ENCODE peak calls at places on chromosomes 11 and 22, in nine cellular contexts. One of them, this sample, is unnamed.

GRCh38 chr11:59145534-59145933 is 2.9 kb downstream of the FAM111A start:
- DNase-seq in fibroblast of the aortic adventitia: peak
- DNase-seq in heart right ventricle: no peak
- DNase-seq in BJ: no peak
- DNase-seq in upper lobe of right lung: no peak
- DNase-seq in HCT116: no peak
- DNase-seq in mucosa of descending colon: no peak
- DNase-seq in GM12878: no peak
- DNase-seq in mammary epithelial cell: peak
- DNase-seq in this sample: peak

GRCh38 chr11:112697779-112698178 is 263.4 kb upstream of the NCAM1 start:
- DNase-seq in fibroblast of the aortic adventitia: no peak
- DNase-seq in heart right ventricle: no peak
- DNase-seq in BJ: no peak
- DNase-seq in upper lobe of right lung: no peak
- DNase-seq in HCT116: no peak
- DNase-seq in mucosa of descending colon: no peak
- DNase-seq in GM12878: no peak
- DNase-seq in mammary epithelial cell: no peak
- DNase-seq in this sample: no peak

GRCh38 chr22:45742866-45743450 is 71.3 kb downstream of the ATXN10 start:
- DNase-seq in fibroblast of the aortic adventitia: peak
- DNase-seq in heart right ventricle: no peak
- DNase-seq in BJ: peak
- DNase-seq in upper lobe of right lung: peak
- DNase-seq in HCT116: no peak
- DNase-seq in mucosa of descending colon: no peak
- DNase-seq in GM12878: no peak
- DNase-seq in mammary epithelial cell: peak
- DNase-seq in this sample: peak

GRCh38 chr11:102990145-102990544 is 34.6 kb upstream of the MMP13 start:
- DNase-seq in fibroblast of the aortic adventitia: no peak
- DNase-seq in heart right ventricle: no peak
- DNase-seq in BJ: no peak
- DNase-seq in upper lobe of right lung: no peak
- DNase-seq in HCT116: no peak
- DNase-seq in mucosa of descending colon: no peak
- DNase-seq in GM12878: no peak
- DNase-seq in mammary epithelial cell: no peak
- DNase-seq in this sample: no peak

GRCh38 chr22:33793464-33793863 is 126.8 kb downstream of the LARGE1 start:
- DNase-seq in fibroblast of the aortic adventitia: no peak
- DNase-seq in heart right ventricle: no peak
- DNase-seq in BJ: no peak
- DNase-seq in upper lobe of right lung: no peak
- DNase-seq in HCT116: no peak
- DNase-seq in mucosa of descending colon: no peak
- DNase-seq in GM12878: no peak
- DNase-seq in mammary epithelial cell: no peak
- DNase-seq in this sample: no peak

GRCh38 chr22:48438791-48439559 is 1388.7 kb downstream of the BRD1 start:
- DNase-seq in fibroblast of the aortic adventitia: no peak
- DNase-seq in heart right ventricle: no peak
- DNase-seq in BJ: no peak
- DNase-seq in upper lobe of right lung: no peak
- DNase-seq in HCT116: no peak
- DNase-seq in mucosa of descending colon: no peak
- DNase-seq in GM12878: no peak
- DNase-seq in mammary epithelial cell: no peak
- DNase-seq in this sample: no peak

GRCh38 chr11:120326228-120326627 is 1.1 kb downstream of the TLCD5 start:
- DNase-seq in fibroblast of the aortic adventitia: peak
- DNase-seq in heart right ventricle: no peak
- DNase-seq in BJ: no peak
- DNase-seq in upper lobe of right lung: no peak
- DNase-seq in HCT116: no peak
- DNase-seq in mucosa of descending colon: no peak
- DNase-seq in GM12878: no peak
- DNase-seq in mammary epithelial cell: no peak
- DNase-seq in this sample: peak

GRCh38 chr11:2411446-2412305 is 11.1 kb downstream of the TSSC4 start:
- DNase-seq in fibroblast of the aortic adventitia: no peak
- DNase-seq in heart right ventricle: no peak
- DNase-seq in BJ: no peak
- DNase-seq in upper lobe of right lung: no peak
- DNase-seq in HCT116: no peak
- DNase-seq in mucosa of descending colon: no peak
- DNase-seq in GM12878: no peak
- DNase-seq in mammary epithelial cell: no peak
- DNase-seq in this sample: no peak

GRCh38 chr11:73659961-73660360 is 13.6 kb downstream of the PLEKHB1 start:
- DNase-seq in fibroblast of the aortic adventitia: no peak
- DNase-seq in heart right ventricle: no peak
- DNase-seq in BJ: no peak
- DNase-seq in upper lobe of right lung: no peak
- DNase-seq in HCT116: no peak
- DNase-seq in mucosa of descending colon: no peak
- DNase-seq in GM12878: no peak
- DNase-seq in mammary epithelial cell: no peak
- DNase-seq in this sample: no peak

GRCh38 chr11:73661035-73661628 is 14.8 kb downstream of the PLEKHB1 start:
- DNase-seq in fibroblast of the aortic adventitia: peak
- DNase-seq in heart right ventricle: peak
- DNase-seq in BJ: peak
- DNase-seq in upper lobe of right lung: peak
- DNase-seq in HCT116: peak
- DNase-seq in mucosa of descending colon: peak
- DNase-seq in GM12878: peak
- DNase-seq in mammary epithelial cell: peak
- DNase-seq in this sample: peak

GRCh38 chr11:73662445-73663157 is 16.2 kb downstream of the PLEKHB1 start:
- DNase-seq in fibroblast of the aortic adventitia: peak
- DNase-seq in heart right ventricle: no peak
- DNase-seq in BJ: no peak
- DNase-seq in upper lobe of right lung: peak
- DNase-seq in HCT116: no peak
- DNase-seq in mucosa of descending colon: no peak
- DNase-seq in GM12878: no peak
- DNase-seq in mammary epithelial cell: no peak
- DNase-seq in this sample: no peak

GRCh38 chr11:73663604-73664495 is 17.5 kb downstream of the PLEKHB1 start:
- DNase-seq in fibroblast of the aortic adventitia: no peak
- DNase-seq in heart right ventricle: no peak
- DNase-seq in BJ: no peak
- DNase-seq in upper lobe of right lung: peak
- DNase-seq in HCT116: no peak
- DNase-seq in mucosa of descending colon: no peak
- DNase-seq in GM12878: no peak
- DNase-seq in mammary epithelial cell: no peak
- DNase-seq in this sample: no peak

DNA sequence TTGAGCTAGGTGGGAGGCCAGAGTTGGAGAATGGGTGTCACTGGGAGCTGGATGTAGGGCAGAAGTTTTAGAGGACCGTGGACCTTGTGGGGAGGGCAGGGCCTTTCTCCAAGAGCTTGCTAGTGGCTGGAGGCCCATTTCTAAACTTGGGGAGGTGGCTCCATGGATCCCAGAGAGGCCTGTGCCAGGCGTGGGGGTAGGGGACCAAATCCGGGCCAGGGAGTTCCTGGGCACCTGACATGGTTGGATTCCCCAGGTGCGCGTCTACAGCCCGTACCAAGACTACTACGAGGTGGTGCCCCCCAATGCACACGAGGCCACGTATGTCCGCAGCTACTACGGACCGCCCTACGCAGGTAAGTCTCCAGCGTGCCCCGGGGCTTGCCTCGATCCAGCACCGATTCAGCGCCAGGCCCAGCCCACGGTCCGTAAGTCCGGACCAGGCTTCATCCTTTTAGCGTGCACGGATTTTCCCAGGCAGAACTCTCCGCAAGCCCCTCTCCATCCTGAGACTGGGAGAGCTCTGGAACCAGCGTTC is 14.2 kb downstream of the PLEKHB1 start:
- DNase-seq in fibroblast of the aortic adventitia: no peak
- DNase-seq in heart right ventricle: no peak
- DNase-seq in BJ: no peak
- DNase-seq in upper lobe of right lung: no peak
- DNase-seq in HCT116: no peak
- DNase-seq in mucosa of descending colon: no peak
- DNase-seq in GM12878: no peak
- DNase-seq in mammary epithelial cell: no peak
- DNase-seq in this sample: no peak
- H3K4me3 ChIP-seq in fibroblast of the aortic adventitia: peak
- H3K4me3 ChIP-seq in heart right ventricle: peak
- H3K4me3 ChIP-seq in BJ: peak
- H3K4me3 ChIP-seq in upper lobe of right lung: peak
- H3K4me3 ChIP-seq in HCT116: no peak
- H3K4me3 ChIP-seq in mucosa of descending colon: no peak
- H3K4me3 ChIP-seq in GM12878: no peak
- H3K4me3 ChIP-seq in mammary epithelial cell: peak
- H3K4me3 ChIP-seq in this sample: peak

GRCh38 chr22:36951746-36952145 is 38.3 kb downstream of the CSF2RB start:
- DNase-seq in fibroblast of the aortic adventitia: no peak
- DNase-seq in heart right ventricle: no peak
- DNase-seq in BJ: no peak
- DNase-seq in upper lobe of right lung: no peak
- DNase-seq in HCT116: no peak
- DNase-seq in mucosa of descending colon: no peak
- DNase-seq in GM12878: no peak
- DNase-seq in mammary epithelial cell: no peak
- DNase-seq in this sample: no peak

GRCh38 chr22:36950797-36951590 is 37.6 kb downstream of the CSF2RB start:
- DNase-seq in fibroblast of the aortic adventitia: no peak
- DNase-seq in heart right ventricle: no peak
- DNase-seq in BJ: no peak
- DNase-seq in upper lobe of right lung: no peak
- DNase-seq in HCT116: no peak
- DNase-seq in mucosa of descending colon: no peak
- DNase-seq in GM12878: no peak
- DNase-seq in mammary epithelial cell: no peak
- DNase-seq in this sample: no peak

GRCh38 chr22:36948273-36949055 is 35.0 kb downstream of the CSF2RB start:
- DNase-seq in fibroblast of the aortic adventitia: peak
- DNase-seq in heart right ventricle: no peak
- DNase-seq in BJ: no peak
- DNase-seq in upper lobe of right lung: no peak
- DNase-seq in HCT116: no peak
- DNase-seq in mucosa of descending colon: no peak
- DNase-seq in GM12878: no peak
- DNase-seq in mammary epithelial cell: no peak
- DNase-seq in this sample: peak

GRCh38 chr22:36942561-36942960 is 29.1 kb downstream of the CSF2RB start:
- DNase-seq in fibroblast of the aortic adventitia: no peak
- DNase-seq in heart right ventricle: no peak
- DNase-seq in BJ: no peak
- DNase-seq in upper lobe of right lung: no peak
- DNase-seq in HCT116: no peak
- DNase-seq in mucosa of descending colon: no peak
- DNase-seq in GM12878: no peak
- DNase-seq in mammary epithelial cell: no peak
- DNase-seq in this sample: no peak

DNA sequence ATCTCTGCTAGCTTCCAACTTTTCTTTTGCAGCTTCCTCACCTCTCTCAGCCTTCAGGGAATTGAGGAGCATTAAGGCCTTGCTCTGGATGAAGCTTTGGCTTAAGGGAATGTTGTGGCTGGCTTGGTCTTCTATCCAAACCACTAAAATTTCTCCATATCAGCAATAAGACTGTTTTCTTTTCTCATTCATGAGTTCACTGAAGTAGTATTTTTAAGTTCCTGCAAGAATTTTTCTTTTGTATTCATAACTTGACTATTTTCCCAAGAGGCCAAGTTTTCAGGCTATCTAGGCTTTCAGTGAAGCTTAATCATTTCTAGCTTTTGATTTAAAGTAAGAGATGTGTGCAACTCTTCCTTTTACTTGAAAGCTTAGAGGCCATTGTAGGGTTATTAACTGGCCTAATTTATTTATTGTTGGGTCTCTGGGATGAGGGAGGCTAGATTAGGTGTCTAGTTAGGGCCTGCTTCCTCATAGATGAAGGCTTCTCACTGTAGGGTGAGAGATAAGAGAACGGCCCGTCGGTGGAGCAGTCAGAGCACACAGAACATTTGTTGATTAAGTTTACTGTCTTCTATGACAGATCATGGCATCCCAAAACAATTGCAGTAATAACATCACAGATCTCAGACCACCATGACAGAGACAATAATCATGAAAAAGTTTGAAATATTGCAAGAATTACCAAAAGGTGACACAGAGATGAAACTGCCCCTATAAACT is 33.2 kb downstream of the CSF2RB start:
- DNase-seq in fibroblast of the aortic adventitia: peak
- DNase-seq in heart right ventricle: no peak
- DNase-seq in BJ: no peak
- DNase-seq in upper lobe of right lung: no peak
- DNase-seq in HCT116: no peak
- DNase-seq in mucosa of descending colon: no peak
- DNase-seq in GM12878: no peak
- DNase-seq in mammary epithelial cell: no peak
- DNase-seq in this sample: peak
- TF ChIP-seq CTCF in fibroblast of the aortic adventitia: no peak
- TF ChIP-seq CTCF in heart right ventricle: no peak
- TF ChIP-seq CTCF in BJ: no peak
- TF ChIP-seq CTCF in upper lobe of right lung: no peak
- TF ChIP-seq CTCF in HCT116: no peak
- TF ChIP-seq CTCF in mucosa of descending colon: no peak
- TF ChIP-seq CTCF in GM12878: peak
- TF ChIP-seq CTCF in mammary epithelial cell: no peak
- TF ChIP-seq CTCF in this sample: peak

DNA sequence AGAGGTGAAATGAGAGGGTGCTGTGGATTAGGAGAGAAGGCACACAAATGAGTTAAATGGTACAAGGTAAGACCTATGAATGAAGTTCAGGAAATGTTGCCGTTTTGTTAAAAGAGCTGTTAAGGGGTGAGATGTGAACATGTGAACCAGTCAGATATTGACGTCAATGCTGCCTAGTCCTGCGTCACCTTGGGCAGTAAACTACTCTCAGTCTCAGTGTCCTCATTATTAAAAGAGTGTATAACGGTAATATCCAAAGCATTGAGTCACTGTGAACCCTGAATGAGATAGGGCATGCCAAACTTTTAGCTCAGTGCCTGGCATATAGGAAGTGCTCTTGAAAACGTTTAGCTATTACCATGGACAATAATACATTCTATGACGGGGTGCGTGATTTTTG is 32.5 kb upstream of the SORL1-AS1 start:
- DNase-seq in fibroblast of the aortic adventitia: no peak
- DNase-seq in heart right ventricle: no peak
- DNase-seq in BJ: no peak
- DNase-seq in upper lobe of right lung: no peak
- DNase-seq in HCT116: no peak
- DNase-seq in mucosa of descending colon: no peak
- DNase-seq in GM12878: no peak
- DNase-seq in mammary epithelial cell: no peak
- DNase-seq in this sample: no peak
- H3K4me3 ChIP-seq in fibroblast of the aortic adventitia: no peak
- H3K4me3 ChIP-seq in heart right ventricle: no peak
- H3K4me3 ChIP-seq in BJ: no peak
- H3K4me3 ChIP-seq in upper lobe of right lung: no peak
- H3K4me3 ChIP-seq in HCT116: no peak
- H3K4me3 ChIP-seq in mucosa of descending colon: no peak
- H3K4me3 ChIP-seq in GM12878: no peak
- H3K4me3 ChIP-seq in mammary epithelial cell: no peak
- H3K4me3 ChIP-seq in this sample: no peak

GRCh38 chr11:84775503-84775902 is 851.6 kb downstream of the DLG2 start:
- DNase-seq in fibroblast of the aortic adventitia: no peak
- DNase-seq in heart right ventricle: no peak
- DNase-seq in BJ: no peak
- DNase-seq in upper lobe of right lung: no peak
- DNase-seq in HCT116: no peak
- DNase-seq in mucosa of descending colon: no peak
- DNase-seq in GM12878: no peak
- DNase-seq in mammary epithelial cell: no peak
- DNase-seq in this sample: no peak

GRCh38 chr11:84780689-84781293 is 846.4 kb downstream of the DLG2 start:
- DNase-seq in fibroblast of the aortic adventitia: peak
- DNase-seq in heart right ventricle: no peak
- DNase-seq in BJ: no peak
- DNase-seq in upper lobe of right lung: no peak
- DNase-seq in HCT116: peak
- DNase-seq in mucosa of descending colon: no peak
- DNase-seq in GM12878: no peak
- DNase-seq in mammary epithelial cell: peak
- DNase-seq in this sample: peak
- TF ChIP-seq CTCF in fibroblast of the aortic adventitia: peak
- TF ChIP-seq CTCF in heart right ventricle: peak
- TF ChIP-seq CTCF in BJ: peak
- TF ChIP-seq CTCF in upper lobe of right lung: peak
- TF ChIP-seq CTCF in HCT116: peak
- TF ChIP-seq CTCF in mucosa of descending colon: peak
- TF ChIP-seq CTCF in GM12878: peak
- TF ChIP-seq CTCF in mammary epithelial cell: peak
- TF ChIP-seq CTCF in this sample: peak